ENCODE peak calls at places on chromosomes 5 and 9, in five cellular contexts. W is cardiac septum, F is Daoy, I is putamen, E is Caki2. Q is an unnamed sample.

GRCh38 chr5:2711446-2712425 is 39.7 kb downstream of the IRX2 start:
- DNase-seq in W (no peak), F (no peak), I (no peak), E (no peak), Q (no peak)

GRCh38 chr5:1952021-1952420 is 69.3 kb upstream of the IRX4 start:
- DNase-seq in W (peak), F (no peak), I (no peak), E (no peak), Q (no peak)

GRCh38 chr5:81808106-81808505 is 57.2 kb upstream of the SSBP2 start:
- DNase-seq in W (no peak), F (no peak), I (no peak), E (no peak), Q (no peak)

GRCh38 chr5:89878140-89878570 is 531.4 kb downstream of the CETN3 start:
- DNase-seq in W (no peak), F (peak), I (no peak), E (peak), Q (no peak)

GRCh38 chr9:99578666-99579065 is 243.0 kb upstream of the NR4A3 start:
- DNase-seq in W (no peak), F (no peak), I (no peak), E (no peak), Q (no peak)

GRCh38 chr9:95605826-95606555 is 89.2 kb upstream of the PTCH1 start:
- DNase-seq in W (no peak), F (peak), I (no peak), E (peak), Q (no peak)

GRCh38 chr9:124676159-124676551 is 95.0 kb downstream of the NR6A1 start:
- DNase-seq in W (no peak), F (no peak), I (peak), E (no peak), Q (no peak)

GRCh38 chr9:94692601-94693000 is 33.9 kb upstream of the AOPEP start:
- DNase-seq in W (no peak), F (no peak), I (no peak), E (peak), Q (no peak)

GRCh38 chr5:68172314-68172713 is 43.2 kb upstream of the PIK3R1 start:
- DNase-seq in W (no peak), F (no peak), I (no peak), E (no peak), Q (no peak)

GRCh38 chr5:110159202-110159601 is 469.5 kb downstream of the MAN2A1 start:
- DNase-seq in W (no peak), F (no peak), I (no peak), E (no peak), Q (no peak)

GRCh38 chr5:54792611-54793404 is 192.6 kb downstream of the ESM1 start:
- DNase-seq in W (no peak), F (no peak), I (no peak), E (no peak), Q (no peak)

GRCh38 chr9:78383130-78383529 is 86.2 kb downstream of the PSAT1 start:
- DNase-seq in W (no peak), F (no peak), I (no peak), E (no peak), Q (no peak)

GRCh38 chr5:5521029-5521428 is 98.6 kb downstream of the ICE1 start:
- DNase-seq in W (no peak), F (no peak), I (no peak), E (no peak), Q (no peak)

GRCh38 chr5:144567416-144567770 is 396.7 kb downstream of the KCTD16 start:
- DNase-seq in W (no peak), F (no peak), I (no peak), E (no peak), Q (no peak)

GRCh38 chr5:72245517-72246238 is 74.4 kb downstream of the MRPS27 start:
- DNase-seq in W (no peak), F (no peak), I (no peak), E (no peak), Q (no peak)

GRCh38 chr5:177609076-177610059 is 9.4 kb downstream of the B4GALT7 start:
- DNase-seq in W (no peak), F (no peak), I (no peak), E (no peak), Q (no peak)

GRCh38 chr5:133220851-133221674 is 169.2 kb downstream of the HSPA4 start:
- DNase-seq in W (no peak), F (no peak), I (no peak), E (no peak), Q (no peak)

GRCh38 chr5:1019001-1019651 is 10.5 kb downstream of the NKD2 start:
- DNase-seq in W (no peak), F (no peak), I (no peak), E (no peak), Q (no peak)

GRCh38 chr5:159933531-159934485 is 17.5 kb downstream of the ADRA1B start:
- DNase-seq in W (no peak), F (no peak), I (no peak), E (no peak), Q (no peak)

GRCh38 chr9:22813520-22813919 is 366.9 kb downstream of the DMRTA1 start:
- DNase-seq in W (no peak), F (no peak), I (no peak), E (peak), Q (no peak)

GRCh38 chr9:137453643-137454081 is 5.5 kb downstream of the NSMF start:
- DNase-seq in W (peak), F (no peak), I (no peak), E (no peak), Q (no peak)

GRCh38 chr9:93601666-93602065 is 25.3 kb downstream of the PHF2 start:
- DNase-seq in W (no peak), F (no peak), I (no peak), E (no peak), Q (no peak)

GRCh38 chr9:93128715-93129224 is 5.3 kb downstream of the NINJ1 start:
- DNase-seq in W (peak), F (no peak), I (no peak), E (no peak), Q (no peak)

GRCh38 chr9:81035171-81035570 is 654.2 kb downstream of the TLE1 start:
- DNase-seq in W (no peak), F (peak), I (no peak), E (no peak), Q (no peak)

GRCh38 chr9:79195904-79196303 is 375.9 kb upstream of the TLE4 start:
- DNase-seq in W (no peak), F (no peak), I (no peak), E (no peak), Q (no peak)

Q was measured in glomerular endothelial cell.